ENCODE peak calls at places on chromosomes 6 and 20, in eight cellular contexts. V, E, A, K, D, R, F and S are unnamed samples.

GRCh38 chr20:41769650-41770049 is 151.5 kb upstream of the CHD6 start:
- DNase-seq in V (no peak), E (no peak), A (no peak), K (no peak), D (no peak), R (no peak), F (no peak), S (no peak)

GRCh38 chr6:167779123-167779992 is 47.4 kb upstream of the AFDN start:
- DNase-seq in V (no peak), E (no peak), A (no peak), K (peak), D (no peak), R (no peak), F (no peak), S (no peak)

GRCh38 chr6:156949376-156949775 is 172.2 kb downstream of the ARID1B start:
- DNase-seq in V (no peak), E (no peak), A (peak), K (no peak), D (peak), R (no peak), F (peak), S (no peak)

GRCh38 chr6:81614292-81614691 is 138.2 kb downstream of the TENT5A start:
- DNase-seq in V (no peak), E (no peak), A (peak), K (no peak), D (peak), R (no peak), F (peak), S (no peak)

GRCh38 chr6:133983099-133983939 is 30.3 kb downstream of the TBPL1 start:
- DNase-seq in V (peak), E (no peak), A (peak), K (no peak), D (peak), R (no peak), F (peak), S (no peak)

GRCh38 chr6:12898603-12899002 is 182.0 kb downstream of the PHACTR1 start:
- DNase-seq in V (no peak), E (no peak), A (no peak), K (no peak), D (no peak), R (no peak), F (no peak), S (no peak)

GRCh38 chr20:42688576-42688975 is 501.1 kb downstream of the PTPRT start:
- DNase-seq in V (no peak), E (no peak), A (no peak), K (no peak), D (no peak), R (no peak), F (no peak), S (no peak)

GRCh38 chr6:89547286-89547685 is 91.3 kb downstream of the LYRM2 start:
- DNase-seq in V (no peak), E (no peak), A (no peak), K (no peak), D (no peak), R (no peak), F (no peak), S (no peak)

GRCh38 chr6:33313709-33314514 is at the start of gene TAPBP:
- DNase-seq in V (peak), E (peak), A (peak), K (peak), D (peak), R (peak), F (peak), S (no peak)

GRCh38 chr20:56797023-56797422 is 167.9 kb downstream of the TFAP2C start:
- DNase-seq in V (no peak), E (no peak), A (no peak), K (no peak), D (no peak), R (no peak), F (no peak), S (no peak)

GRCh38 chr20:12640255-12640654 is 368.5 kb upstream of the SPTLC3 start:
- DNase-seq in V (no peak), E (no peak), A (no peak), K (no peak), D (no peak), R (no peak), F (no peak), S (no peak)

GRCh38 chr6:44667226-44667625 is 279.7 kb downstream of the CDC5L start:
- DNase-seq in V (no peak), E (no peak), A (peak), K (no peak), D (peak), R (no peak), F (peak), S (no peak)

GRCh38 chr6:158047120-158047518 is 65.5 kb downstream of the SYNJ2 start:
- DNase-seq in V (peak), E (peak), A (peak), K (no peak), D (peak), R (peak), F (peak), S (no peak)

GRCh38 chr6:139557547-139557946 is 183.1 kb upstream of the CITED2 start:
- DNase-seq in V (no peak), E (no peak), A (no peak), K (no peak), D (no peak), R (no peak), F (no peak), S (no peak)

GRCh38 chr20:35443003-35443402 is 5.0 kb upstream of the GDF5 start:
- DNase-seq in V (no peak), E (no peak), A (peak), K (no peak), D (peak), R (no peak), F (peak), S (no peak)

GRCh38 chr6:14743465-14744211 is 502.2 kb upstream of the JARID2 start:
- DNase-seq in V (no peak), E (peak), A (peak), K (peak), D (peak), R (peak), F (peak), S (peak)

GRCh38 chr6:70973591-70973990 is 16.7 kb upstream of the B3GAT2 start:
- DNase-seq in V (no peak), E (no peak), A (peak), K (no peak), D (peak), R (no peak), F (no peak), S (no peak)

GRCh38 chr6:42047220-42047590 is 3.1 kb upstream of the TAF8 start:
- DNase-seq in V (peak), E (no peak), A (no peak), K (peak), D (no peak), R (no peak), F (no peak), S (no peak)

GRCh38 chr6:2971420-2972218 is at the start of gene SERPINB6:
- DNase-seq in V (peak), E (peak), A (peak), K (peak), D (peak), R (peak), F (peak), S (peak)

GRCh38 chr6:144195671-144196070 is 45.4 kb downstream of the STX11 start:
- DNase-seq in V (no peak), E (no peak), A (peak), K (no peak), D (no peak), R (no peak), F (peak), S (no peak)

GRCh38 chr6:144160452-144160851 is 10.1 kb downstream of the STX11 start:
- DNase-seq in V (no peak), E (no peak), A (no peak), K (no peak), D (no peak), R (no peak), F (no peak), S (no peak)

GRCh38 chr6:6005467-6006427 is 978 bp downstream of the NRN1 start:
- DNase-seq in V (no peak), E (no peak), A (no peak), K (no peak), D (no peak), R (no peak), F (no peak), S (no peak)

GRCh38 chr6:30884521-30885480 is 482 bp downstream of the DDR1 start:
- DNase-seq in V (peak), E (peak), A (peak), K (peak), D (peak), R (peak), F (no peak), S (no peak)

GRCh38 chr6:127190552-127190951 is 72.1 kb downstream of the RSPO3 start:
- DNase-seq in V (no peak), E (no peak), A (peak), K (no peak), D (peak), R (no peak), F (peak), S (no peak)
- TF ChIP-seq CTCF in V (peak), E (peak), A (peak), K (no peak), D (peak), R (peak), F (peak), S (peak)

GRCh38 chr6:149239573-149240209 is 77.8 kb upstream of the TAB2 start:
- DNase-seq in V (no peak), E (no peak), A (no peak), K (no peak), D (no peak), R (no peak), F (no peak), S (no peak)
- H3K4me3 ChIP-seq in V (no peak), E (no peak), A (no peak), K (no peak), D (no peak), R (no peak), F (no peak), S (no peak)

GRCh38 chr6:129434091-129434490 is 275.9 kb downstream of the ARHGAP18 start:
- DNase-seq in V (no peak), E (no peak), A (no peak), K (no peak), D (no peak), R (no peak), F (no peak), S (no peak)

GRCh38 chr6:129429953-129430352 is 280.0 kb downstream of the ARHGAP18 start:
- DNase-seq in V (no peak), E (no peak), A (no peak), K (no peak), D (no peak), R (no peak), F (peak), S (no peak)

GRCh38 chr6:129432738-129433137 is 277.2 kb downstream of the ARHGAP18 start:
- DNase-seq in V (no peak), E (no peak), A (no peak), K (no peak), D (peak), R (no peak), F (no peak), S (no peak)
- TF ChIP-seq CTCF in V (no peak), E (no peak), A (no peak), K (no peak), D (peak), R (no peak), F (no peak), S (peak)

DNA sequence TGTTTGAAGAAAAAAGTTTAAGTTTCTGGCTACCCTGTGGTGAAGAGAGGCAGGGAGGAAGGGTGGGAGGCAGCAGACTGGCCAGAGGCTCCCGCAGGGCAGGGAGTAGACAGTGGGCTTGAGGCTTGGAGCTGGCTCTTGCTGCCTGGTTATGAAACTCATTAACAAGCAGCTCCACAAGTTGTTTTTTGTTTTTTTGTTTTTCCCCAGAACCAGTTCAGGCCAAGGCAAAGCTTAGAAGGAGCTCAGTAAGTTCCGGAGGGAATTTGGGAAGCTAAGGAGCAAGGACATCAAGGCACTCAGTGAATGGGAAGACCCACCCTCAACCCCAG is 4.0 kb downstream of the DLL1 start:
- DNase-seq in V (no peak), E (no peak), A (no peak), K (no peak), D (no peak), R (no peak), F (no peak), S (no peak)
- H3K4me3 ChIP-seq in V (peak), E (no peak), A (no peak), K (no peak), D (no peak), R (peak), F (no peak), S (peak)